ENCODE peak calls at places on chromosomes 16 and 17, in seven cellular contexts. C, H, J, N, L, S and P are unnamed samples.

GRCh38 chr16:8579559-8579958 is 10.8 kb downstream of the TMEM114 start:
- DNase-seq in J (no peak), N (no peak), C (no peak), H (no peak), S (no peak), L (no peak), P (no peak)

GRCh38 chr16:9260665-9261064 is 169.2 kb downstream of the HAPSTR1 start:
- DNase-seq in N (no peak), L (no peak), H (no peak), C (peak), S (no peak), J (no peak), P (no peak)

GRCh38 chr17:14069251-14069981 is at the start of gene COX10:
- DNase-seq in C (peak), L (peak), J (peak), H (peak), S (peak), N (peak), P (peak)

GRCh38 chr16:56424404-56424765 is 960 bp downstream of the AMFR start:
- DNase-seq in S (no peak), L (no peak), N (no peak), H (peak), J (no peak), C (peak), P (peak)

GRCh38 chr16:11748404-11749254 is 6.0 kb upstream of the TXNDC11 start:
- DNase-seq in J (no peak), H (no peak), L (no peak), S (no peak), C (peak), N (no peak), P (no peak)

GRCh38 chr17:43632231-43632630 is 29.5 kb downstream of the MEOX1 start:
- DNase-seq in C (no peak), J (no peak), N (no peak), S (no peak), L (no peak), H (no peak), P (no peak)

GRCh38 chr17:79623786-79624657 is 13.2 kb upstream of the RBFOX3 start:
- DNase-seq in H (no peak), C (no peak), J (peak), L (peak), N (peak), S (no peak), P (no peak)

GRCh38 chr17:3647769-3648540 is 11.4 kb downstream of the CTNS start:
- DNase-seq in J (peak), L (no peak), N (peak), C (peak), H (peak), S (peak), P (peak)

GRCh38 chr16:76335187-76335974 is 58.2 kb downstream of the CNTNAP4 start:
- DNase-seq in N (no peak), L (no peak), C (no peak), S (no peak), J (no peak), H (no peak), P (no peak)

GRCh38 chr17:38543403-38544174 is 62.2 kb downstream of the SRCIN1 start:
- DNase-seq in L (no peak), H (no peak), N (no peak), C (no peak), S (no peak), J (no peak), P (no peak)

GRCh38 chr17:74677558-74678466 is 34.9 kb downstream of the CD300LF start:
- DNase-seq in H (peak), L (no peak), S (peak), N (no peak), J (no peak), C (no peak), P (peak)

GRCh38 chr16:80682435-80683070 is 121.8 kb downstream of the CDYL2 start:
- DNase-seq in H (no peak), C (no peak), N (no peak), S (peak), J (no peak), L (no peak), P (peak)

GRCh38 chr16:24670623-24671454 is 58.6 kb upstream of the TNRC6A start:
- DNase-seq in N (peak), S (peak), C (no peak), L (peak), J (no peak), H (peak), P (peak)

GRCh38 chr17:16484445-16485169 is 7.4 kb downstream of the LRRC75A start:
- DNase-seq in L (no peak), C (no peak), S (no peak), H (peak), N (no peak), J (no peak), P (peak)

GRCh38 chr17:9189870-9190269 is 168.6 kb downstream of the NTN1 start:
- DNase-seq in S (no peak), C (no peak), H (no peak), N (no peak), L (no peak), J (no peak), P (no peak)

GRCh38 chr16:16973726-16974125 is 497.0 kb downstream of the XYLT1 start:
- DNase-seq in N (no peak), H (no peak), L (no peak), J (no peak), C (no peak), S (no peak), P (no peak)

GRCh38 chr16:87017388-87018012 is 299.7 kb downstream of the C16orf95 start:
- DNase-seq in L (no peak), H (peak), N (no peak), S (peak), C (peak), J (no peak), P (peak)

GRCh38 chr16:27740496-27741201 is 190.7 kb downstream of the KATNIP start:
- DNase-seq in N (no peak), C (no peak), L (no peak), H (no peak), S (peak), J (no peak), P (no peak)

GRCh38 chr16:23343643-23344612 is 41.8 kb downstream of the SCNN1B start:
- DNase-seq in L (no peak), J (no peak), H (peak), S (no peak), N (no peak), C (no peak), P (no peak)

GRCh38 chr17:19004601-19005441 is at the start of gene FAM83G:
- DNase-seq in S (peak), N (peak), C (peak), J (peak), L (peak), H (peak), P (peak)

GRCh38 chr16:73056383-73056782 is 8.5 kb upstream of the ZFHX3 start:
- DNase-seq in N (no peak), C (no peak), H (no peak), J (no peak), L (no peak), S (no peak), P (no peak)